ENCODE peak calls at places on chromosomes 16 and 17, in five cellular contexts. U, J, K, A and Z are unnamed samples.

GRCh38 chr17:16106161-16106891 is 106.7 kb downstream of the TTC19 start:
- DNase-seq in A (no peak), J (no peak), U (no peak), K (no peak), Z (no peak)

GRCh38 chr17:69743091-69743490 is 328.6 kb downstream of the MAP2K6 start:
- DNase-seq in A (peak; percentile 24), J (no peak), U (no peak), K (no peak), Z (no peak)

GRCh38 chr17:49209061-49209571 is 1.3 kb downstream of the GNGT2 start:
- DNase-seq in K (no peak), A (no peak), U (peak; percentile 17), J (no peak), Z (no peak)

GRCh38 chr17:77371117-77371887 is 230.5 kb downstream of the SEC14L1 start:
- DNase-seq in K (peak; percentile 73), U (no peak), J (no peak), A (no peak), Z (peak; percentile 45)

GRCh38 chr16:23504076-23504452 is 6.2 kb downstream of the GGA2 start:
- DNase-seq in A (peak; percentile 2), J (no peak), U (no peak), K (no peak), Z (peak; percentile 60)

GRCh38 chr16:4688674-4689045 is 4.7 kb upstream of the NUDT16L1 start:
- DNase-seq in K (no peak), J (no peak), U (no peak), A (no peak), Z (no peak)

GRCh38 chr17:66351701-66352100 is 49.3 kb downstream of the PRKCA start:
- DNase-seq in K (no peak), J (no peak), A (no peak), U (no peak), Z (no peak)

GRCh38 chr17:33260638-33261037 is 32.5 kb downstream of the ASIC2 start:
- DNase-seq in U (no peak), A (no peak), J (no peak), K (no peak), Z (no peak)

GRCh38 chr17:70288540-70289290 is 119.4 kb downstream of the KCNJ2 start:
- DNase-seq in K (no peak), U (no peak), J (no peak), A (no peak), Z (no peak)

GRCh38 chr17:1024076-1024475 is 27.1 kb downstream of the TIMM22 start:
- DNase-seq in K (no peak), U (no peak), A (no peak), J (no peak), Z (no peak)

GRCh38 chr17:31525801-31526549 is 134.5 kb downstream of the RAB11FIP4 start:
- DNase-seq in A (peak; percentile 32), J (no peak), K (no peak), U (peak; percentile 57), Z (no peak)

GRCh38 chr17:40063034-40063765 is 435 bp downstream of the THRA start:
- DNase-seq in U (peak; percentile 82), K (peak; percentile 51), J (no peak), A (no peak), Z (peak; percentile 63)

GRCh38 chr17:2054262-2054739 is 602 bp upstream of the HIC1 start:
- DNase-seq in A (peak; percentile 33), J (no peak), K (no peak), U (peak; percentile 76), Z (no peak)
- H3K27me3 ChIP-seq in A (no peaks in the 10 kb centered on the region), J (peaks cover 49% of the 10 kb centered on the region), K (peaks cover 91% of the 10 kb centered on the region), U (no peaks in the 10 kb centered on the region), Z (peaks cover 90% of the 10 kb centered on the region)

GRCh38 chr17:35520043-35520442 is 17.4 kb downstream of the SLFN12L start:
- DNase-seq in U (no peak), K (no peak), J (no peak), A (no peak), Z (no peak)

GRCh38 chr17:35510031-35510430 is 27.4 kb downstream of the SLFN12L start:
- DNase-seq in K (no peak), U (no peak), J (no peak), A (no peak), Z (no peak)

GRCh38 chr17:35519442-35519841 is 18.0 kb downstream of the SLFN12L start:
- DNase-seq in J (no peak), U (no peak), K (no peak), A (no peak), Z (no peak)

GRCh38 chr17:35515027-35515426 is 22.5 kb downstream of the SLFN12L start:
- DNase-seq in U (no peak), A (no peak), J (no peak), K (no peak), Z (no peak)

GRCh38 chr17:35514561-35514960 is 22.9 kb downstream of the SLFN12L start:
- DNase-seq in A (no peak), U (no peak), K (no peak), J (no peak), Z (no peak)
- H3K27ac ChIP-seq in A (no peak overlapping the region), U (no peak overlapping the region), K (no peak overlapping the region), J (no peak overlapping the region), Z (no peak overlapping the region)

GRCh38 chr16:85293899-85294642 is 181.8 kb upstream of the CIBAR2 start:
- DNase-seq in J (no peak), U (no peak), K (peak; percentile 54), A (no peak), Z (no peak)
- H3K27me3 ChIP-seq in J (no peaks in the 10 kb centered on the region), U (no peaks in the 10 kb centered on the region), K (no peaks in the 10 kb centered on the region), A (no peaks in the 10 kb centered on the region), Z (no peaks in the 10 kb centered on the region)

DNA sequence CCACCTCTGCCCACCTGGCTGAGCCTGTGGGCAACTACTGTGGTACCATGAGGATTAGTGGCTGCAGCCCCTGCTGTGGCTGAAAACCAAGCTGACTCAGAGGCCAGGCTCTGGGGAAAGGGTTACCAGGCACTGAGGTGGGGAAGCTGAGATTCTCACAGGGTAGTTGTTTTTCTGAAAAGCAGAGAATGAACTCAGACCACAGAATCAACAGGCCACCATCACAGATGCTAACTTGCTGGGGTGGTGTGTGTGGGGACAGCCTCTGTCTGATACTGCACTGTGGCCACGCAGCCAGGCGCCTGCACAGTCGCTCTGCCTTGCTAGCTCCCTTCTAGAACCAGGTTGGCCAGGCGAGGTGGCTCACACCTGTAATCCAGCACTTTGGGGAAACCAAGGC is 28.8 kb downstream of the NPLOC4 start:
- DNase-seq in A (no peak), J (no peak), K (no peak), U (no peak), Z (no peak)
- H3K27ac ChIP-seq in A (no peak overlapping the region), J (no peak overlapping the region), K (no peak overlapping the region), U (no peak overlapping the region), Z (no peak overlapping the region)

GRCh38 chr16:85980686-85981085 is 81.7 kb downstream of the IRF8 start:
- DNase-seq in A (no peak), U (no peak), J (no peak), K (no peak), Z (no peak)
- H3K27me3 ChIP-seq in A (peaks cover 89% of the 10 kb centered on the region), U (peaks cover 90% of the 10 kb centered on the region), J (peaks cover 60% of the 10 kb centered on the region), K (peaks cover 35% of the 10 kb centered on the region), Z (peaks cover 43% of the 10 kb centered on the region)

GRCh38 chr17:50934672-50935200 is 68.6 kb upstream of the TOB1 start:
- DNase-seq in A (no peak), J (no peak), U (no peak), K (no peak), Z (no peak)

GRCh38 chr17:50934161-50934560 is 68.0 kb upstream of the TOB1 start:
- DNase-seq in U (no peak), J (no peak), K (no peak), A (no peak), Z (no peak)

GRCh38 chr17:50935201-50936124 is 69.3 kb upstream of the TOB1 start:
- DNase-seq in K (peak; percentile 94), U (no peak), J (peak; percentile 58), A (peak; percentile 77), Z (peak; percentile 81)

GRCh38 chr17:50931003-50931878 is 65.1 kb upstream of the TOB1 start:
- DNase-seq in J (peak; percentile 89), K (peak; percentile 92), A (peak; percentile 75), U (peak; percentile 95), Z (peak; percentile 81)

DNA sequence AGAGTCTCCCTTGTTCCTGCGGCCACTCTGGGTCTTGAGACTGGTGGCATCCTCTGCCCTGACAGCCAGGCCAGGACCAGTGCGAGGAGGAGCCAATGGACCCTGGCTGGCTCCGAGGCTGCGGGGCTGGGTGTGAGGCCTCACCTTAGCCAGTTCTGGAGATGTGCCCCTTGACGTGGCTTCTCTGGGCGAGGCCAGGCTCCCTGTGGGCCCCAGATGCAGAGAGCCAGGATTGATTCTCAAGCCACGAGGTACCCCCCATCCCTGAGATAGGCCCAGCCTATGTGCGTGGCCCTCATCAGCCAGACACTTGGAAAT is 66.4 kb upstream of the TOB1 start:
- DNase-seq in U (no peak), J (no peak), A (no peak), K (no peak), Z (no peak)
- H3K27ac ChIP-seq in U (peak overlapping the region; percentile 98), J (peak overlapping the region; percentile 94), A (no peak overlapping the region), K (peak overlapping the region; percentile 56), Z (no peak overlapping the region)

GRCh38 chr17:38562903-38563302 is 42.8 kb downstream of the SRCIN1 start:
- DNase-seq in A (no peak), U (no peak), J (no peak), K (no peak), Z (no peak)

GRCh38 chr17:38561416-38562214 is 44.1 kb downstream of the SRCIN1 start:
- DNase-seq in J (no peak), A (no peak), K (no peak), U (no peak), Z (no peak)

GRCh38 chr17:38563362-38564253 is 42.1 kb downstream of the SRCIN1 start:
- DNase-seq in K (no peak), U (no peak), A (no peak), J (no peak), Z (no peak)

GRCh38 chr17:38560503-38561318 is 45.0 kb downstream of the SRCIN1 start:
- DNase-seq in A (no peak), J (peak; percentile 22), K (no peak), U (no peak), Z (no peak)

DNA sequence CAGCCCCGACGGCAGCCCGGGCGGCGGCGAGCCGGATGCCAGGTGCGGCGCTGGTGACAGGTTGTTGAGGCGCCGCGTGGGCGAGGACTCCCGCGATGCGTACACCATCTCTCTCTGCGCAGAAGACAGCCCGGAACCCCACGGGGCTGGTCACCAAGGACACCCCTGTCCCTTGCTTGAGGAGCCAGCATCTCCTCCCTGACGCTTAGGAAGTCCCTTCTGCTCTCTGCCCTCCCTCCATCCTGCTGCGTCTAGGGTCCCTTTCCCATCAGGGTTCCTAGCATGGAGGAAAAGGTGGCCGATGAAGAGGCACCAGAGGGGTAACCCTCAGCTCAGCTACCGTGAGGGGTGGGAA is 43.6 kb downstream of the SRCIN1 start:
- DNase-seq in U (no peak), A (no peak), J (no peak), K (no peak), Z (no peak)
- H3K27me3 ChIP-seq in U (peaks cover 9% of the 10 kb centered on the region), A (no peaks in the 10 kb centered on the region), J (peaks cover 88% of the 10 kb centered on the region), K (peaks cover 94% of the 10 kb centered on the region), Z (peaks cover 69% of the 10 kb centered on the region)